ENCODE peak calls at places on chromosomes 6 and 20, in four cellular contexts. C is fibroblast of mammary gland, R is GF-D8, I is Caki2. L is an unnamed sample.

GRCh38 chr20:62897666-62898065 is 28.6 kb downstream of the DIDO1 start:
- DNase-seq in C (no peak), R (no peak), I (no peak), L (no peak)

GRCh38 chr20:12949429-12949980 is 59.3 kb upstream of the SPTLC3 start:
- DNase-seq in C (no peak), R (no peak), I (no peak), L (peak)

GRCh38 chr6:132673376-132674094 is 14.6 kb upstream of the TAAR1 start:
- DNase-seq in C (no peak), R (no peak), I (no peak), L (no peak)

GRCh38 chr6:110681543-110682459 is 133.5 kb downstream of the CDK19 start:
- DNase-seq in C (no peak), R (no peak), I (no peak), L (peak)

GRCh38 chr20:32576560-32576959 is 8.6 kb downstream of the NOL4L start:
- DNase-seq in C (no peak), R (no peak), I (no peak), L (no peak)

GRCh38 chr20:46307139-46307998 is 929 bp downstream of the CDH22 start:
- DNase-seq in C (peak), R (peak), I (no peak), L (peak)

GRCh38 chr6:111605100-111605748 is 454 bp downstream of the TRAF3IP2 start:
- DNase-seq in C (peak), R (peak), I (peak), L (peak)

GRCh38 chr6:166411271-166411670 is 28.5 kb upstream of the MPC1 start:
- DNase-seq in C (no peak), R (no peak), I (no peak), L (no peak)

GRCh38 chr6:65638047-65638831 is 68.8 kb downstream of the EYS start:
- DNase-seq in C (no peak), R (no peak), I (no peak), L (no peak)

L was measured in IMR-90.